ENCODE peak calls at places on chromosomes 12 and 14, in four cellular contexts. Q is HepG2, Y is H1, D is K562. N is an unnamed sample.

GRCh38 chr14:68015356-68016242 is 196.0 kb downstream of the RAD51B start:
- DNase-seq in Q (no peak), Y (no peak), D (no peak), N (no peak)

GRCh38 chr12:28777603-28778365 is 371.3 kb upstream of the FAR2 start:
- DNase-seq in Q (no peak), Y (no peak), D (no peak), N (no peak)

GRCh38 chr12:10829994-10830393 is 3.8 kb upstream of the TAS2R10 start:
- DNase-seq in Q (peak), Y (no peak), D (no peak), N (no peak)

GRCh38 chr14:85580536-85581165 is 50.7 kb downstream of the FLRT2 start:
- DNase-seq in Q (no peak), Y (no peak), D (no peak), N (no peak)

GRCh38 chr12:122137681-122138080 is 36.3 kb downstream of the IL31 start:
- DNase-seq in Q (no peak), Y (peak), D (peak), N (no peak)

GRCh38 chr14:75453817-75454434 is 26.1 kb downstream of the JDP2 start:
- DNase-seq in Q (no peak), Y (no peak), D (peak), N (peak)

GRCh38 chr12:94815958-94816357 is 165.6 kb upstream of the TMCC3 start:
- DNase-seq in Q (no peak), Y (peak), D (no peak), N (no peak)

GRCh38 chr14:80809663-80810062 is 131.9 kb downstream of the CEP128 start:
- DNase-seq in Q (no peak), Y (no peak), D (no peak), N (no peak)

GRCh38 chr12:125161712-125162023 is 96.4 kb downstream of the AACS start:
- DNase-seq in Q (no peak), Y (no peak), D (no peak), N (no peak)

GRCh38 chr12:93991882-93992415 is 156.4 kb upstream of the PLXNC1 start:
- DNase-seq in Q (no peak), Y (no peak), D (no peak), N (no peak)

GRCh38 chr12:79127268-79127895 is 262.8 kb downstream of the SYT1 start:
- DNase-seq in Q (no peak), Y (no peak), D (no peak), N (no peak)

GRCh38 chr12:85076688-85077430 is 40.7 kb downstream of the LRRIQ1 start:
- DNase-seq in Q (peak), Y (no peak), D (peak), N (no peak)

GRCh38 chr12:11765817-11766794 is 116.6 kb downstream of the ETV6 start:
- DNase-seq in Q (no peak), Y (no peak), D (no peak), N (peak)

GRCh38 chr14:68576031-68576430 is 216.8 kb downstream of the ZFP36L1 start:
- DNase-seq in Q (no peak), Y (no peak), D (no peak), N (no peak)

GRCh38 chr14:104889374-104889755 is 24.3 kb downstream of the CEP170B start:
- DNase-seq in Q (no peak), Y (no peak), D (no peak), N (no peak)

GRCh38 chr12:124294686-124295315 is at the start of gene RFLNA:
- DNase-seq in Q (no peak), Y (peak), D (no peak), N (no peak)

GRCh38 chr12:84969226-84969625 is 56.6 kb upstream of the SLC6A15 start:
- DNase-seq in Q (no peak), Y (no peak), D (no peak), N (no peak)

GRCh38 chr12:11795910-11796459 is 146.5 kb downstream of the ETV6 start:
- DNase-seq in Q (peak), Y (no peak), D (peak), N (no peak)

GRCh38 chr14:66379116-66379515 is 107.1 kb upstream of the CCDC196 start:
- DNase-seq in Q (no peak), Y (no peak), D (no peak), N (no peak)

GRCh38 chr14:100539319-100539645 is 47.9 kb downstream of the BEGAIN start:
- DNase-seq in Q (no peak), Y (no peak), D (no peak), N (no peak)

GRCh38 chr12:3896851-3897351 is 23.7 kb upstream of the PARP11 start:
- DNase-seq in Q (no peak), Y (no peak), D (no peak), N (no peak)

GRCh38 chr12:109387425-109388166 is 39.9 kb downstream of the MYO1H start:
- DNase-seq in Q (peak), Y (peak), D (peak), N (no peak)

GRCh38 chr14:68842298-68842697 is 49.4 kb upstream of the ZFP36L1 start:
- DNase-seq in Q (no peak), Y (peak), D (no peak), N (no peak)

GRCh38 chr12:120767071-120768024 is 41.7 kb downstream of the ACADS start:
- DNase-seq in Q (no peak), Y (no peak), D (no peak), N (no peak)

GRCh38 chr12:123903301-123904065 is 69.1 kb downstream of the CCDC92 start:
- DNase-seq in Q (no peak), Y (no peak), D (no peak), N (no peak)

GRCh38 chr12:124613151-124613585 is 45.8 kb upstream of the NCOR2 start:
- DNase-seq in Q (no peak), Y (no peak), D (no peak), N (no peak)

GRCh38 chr12:113207621-113208040 is 13.6 kb upstream of the TPCN1 start:
- DNase-seq in Q (no peak), Y (no peak), D (no peak), N (no peak)

GRCh38 chr12:4282103-4282891 is 8.7 kb downstream of the CCND2 start:
- DNase-seq in Q (no peak), Y (peak), D (no peak), N (no peak)

GRCh38 chr14:74917646-74918081 is 5.4 kb downstream of the RPS6KL1 start:
- DNase-seq in Q (no peak), Y (no peak), D (no peak), N (no peak)

GRCh38 chr12:76552343-76552938 is 7.1 kb downstream of the OSBPL8 start:
- DNase-seq in Q (no peak), Y (no peak), D (no peak), N (no peak)

GRCh38 chr12:14577344-14577743 is 9.7 kb upstream of the PLBD1 start:
- DNase-seq in Q (no peak), Y (no peak), D (no peak), N (peak)

GRCh38 chr12:83461326-83461985 is 774.8 kb downstream of the TMTC2 start:
- DNase-seq in Q (no peak), Y (no peak), D (no peak), N (no peak)

GRCh38 chr12:115240251-115240650 is 556.3 kb upstream of the TBX3 start:
- DNase-seq in Q (no peak), Y (no peak), D (no peak), N (no peak)

GRCh38 chr12:40054554-40055226 is 51.2 kb downstream of the SLC2A13 start:
- DNase-seq in Q (no peak), Y (no peak), D (no peak), N (no peak)

GRCh38 chr12:57632369-57632897 is 568 bp downstream of the B4GALNT1 start:
- DNase-seq in Q (no peak), Y (peak), D (peak), N (no peak)

GRCh38 chr12:54527631-54527929 is 21.8 kb upstream of the PDE1B start:
- DNase-seq in Q (no peak), Y (no peak), D (no peak), N (no peak)

GRCh38 chr12:54529581-54529980 is 19.8 kb upstream of the PDE1B start:
- DNase-seq in Q (no peak), Y (no peak), D (no peak), N (no peak)

GRCh38 chr12:54525383-54525782 is 24.0 kb upstream of the PDE1B start:
- DNase-seq in Q (no peak), Y (no peak), D (no peak), N (no peak)

GRCh38 chr12:54523637-54524036 is 25.8 kb upstream of the PDE1B start:
- DNase-seq in Q (no peak), Y (no peak), D (no peak), N (no peak)

GRCh38 chr12:54526800-54527630 is 22.4 kb upstream of the PDE1B start:
- DNase-seq in Q (peak), Y (peak), D (peak), N (no peak)
- TF ChIP-seq HDAC6 in Q (no peak), Y (no peak), D (no peak), N (no peak)

DNA sequence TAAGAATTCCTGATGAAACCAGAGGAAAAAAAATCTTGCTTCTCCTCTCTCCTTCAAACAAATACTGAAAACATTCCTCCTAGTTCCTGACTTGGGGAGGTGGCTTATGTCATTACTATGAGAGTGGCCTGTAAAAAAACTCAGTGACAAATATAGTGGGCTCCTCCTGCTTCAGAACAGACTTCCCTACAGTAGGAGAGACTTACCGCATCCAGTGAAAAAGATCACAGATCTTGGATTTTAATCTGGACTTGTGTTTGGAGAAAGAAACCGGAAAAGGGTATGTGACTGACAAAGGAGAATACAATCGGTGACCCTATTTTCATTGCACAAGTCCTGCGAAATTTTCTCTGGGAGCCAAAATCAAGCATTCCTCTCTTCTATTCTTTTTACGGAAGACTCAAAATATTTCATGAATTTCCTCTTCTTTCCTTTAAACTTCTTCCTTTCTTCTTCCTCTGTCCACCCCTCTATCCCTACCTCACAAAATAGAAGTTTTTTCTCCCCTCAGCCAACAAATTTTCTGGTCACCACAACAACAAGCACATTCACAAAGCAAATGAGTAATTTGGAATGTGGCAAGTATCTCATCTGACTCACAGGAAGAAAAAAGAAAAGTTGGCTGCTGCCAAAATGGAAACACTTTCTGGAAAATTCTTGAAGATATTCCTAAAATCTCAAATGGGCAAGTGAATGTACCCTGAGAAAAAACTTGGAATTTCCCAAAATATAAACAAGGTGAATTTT is 185.1 kb upstream of the CDKN3 start:
- DNase-seq in Q (no peak), Y (no peak), D (no peak), N (no peak)
- TF ChIP-seq HDAC6 in Q (no peak), Y (no peak), D (no peak), N (no peak)

DNA sequence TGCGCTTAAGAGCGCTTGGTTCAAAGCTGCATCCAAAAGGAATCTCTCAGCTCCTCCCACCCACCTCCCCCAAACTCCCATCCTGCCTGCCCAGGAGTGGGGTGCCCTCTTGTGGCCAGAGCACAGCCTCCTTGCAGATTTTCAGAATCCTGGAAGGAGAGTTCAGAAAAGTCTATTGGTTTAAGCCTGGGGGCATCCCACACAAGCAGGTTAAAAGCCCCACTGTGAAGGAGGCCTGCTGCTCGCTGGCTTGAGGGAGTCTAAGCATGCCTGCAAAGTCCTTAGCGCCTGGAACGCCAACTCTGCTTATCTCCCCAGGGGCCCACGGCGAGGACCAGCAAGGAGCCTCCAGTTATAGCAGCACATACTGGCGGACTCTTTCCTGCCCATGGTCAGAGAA is 297.1 kb downstream of the KSR2 start:
- DNase-seq in Q (peak), Y (peak), D (peak), N (no peak)
- TF ChIP-seq HDAC6 in Q (no peak), Y (no peak), D (no peak), N (no peak)

GRCh38 chr12:74337951-74338350 is 199.7 kb upstream of the ATXN7L3B start:
- DNase-seq in Q (peak), Y (no peak), D (no peak), N (no peak)
- TF ChIP-seq HDAC6 in Q (no peak), Y (no peak), D (no peak), N (no peak)

GRCh38 chr14:36582011-36582873 is at the start of gene NKX2-8:
- DNase-seq in Q (no peak), Y (peak), D (no peak), N (no peak)
- TF ChIP-seq HDAC6 in Q (no peak), Y (no peak), D (no peak), N (no peak)

N was measured in GM12878.